ENCODE peak calls at places on chromosome 13, in eight cellular contexts. B, J, H, I, D, P, V and A are unnamed samples.

GRCh38 chr13:32300920-32301319 is 14.2 kb downstream of the ZAR1L start:
- DNase-seq in B (no peak), J (no peak), H (no peak), I (no peak), D (no peak), P (no peak), V (no peak), A (no peak)

GRCh38 chr13:46962286-46962941 is 65.6 kb upstream of the HTR2A start:
- DNase-seq in B (no peak), J (no peak), H (no peak), I (no peak), D (no peak), P (no peak), V (peak), A (peak)

GRCh38 chr13:52374389-52374788 is 31.6 kb downstream of the THSD1 start:
- DNase-seq in B (no peak), J (no peak), H (no peak), I (no peak), D (no peak), P (no peak), V (no peak), A (no peak)

GRCh38 chr13:90738881-90739280 is 608.6 kb upstream of the MIR17HG start:
- DNase-seq in B (no peak), J (no peak), H (no peak), I (no peak), D (no peak), P (no peak), V (peak), A (no peak)

GRCh38 chr13:62626771-62627170 is 1211.1 kb upstream of the PCDH20 start:
- DNase-seq in B (peak), J (no peak), H (no peak), I (no peak), D (no peak), P (no peak), V (no peak), A (peak)

GRCh38 chr13:35512271-35512920 is 35.9 kb upstream of the MAB21L1 start:
- DNase-seq in B (no peak), J (no peak), H (no peak), I (no peak), D (no peak), P (no peak), V (peak), A (no peak)

GRCh38 chr13:105984236-105984635 is 551.2 kb downstream of the EFNB2 start:
- DNase-seq in B (no peak), J (no peak), H (no peak), I (no peak), D (no peak), P (no peak), V (no peak), A (no peak)

GRCh38 chr13:22168437-22168836 is 497.6 kb downstream of the FGF9 start:
- DNase-seq in B (no peak), J (no peak), H (no peak), I (no peak), D (no peak), P (no peak), V (no peak), A (no peak)

GRCh38 chr13:52869050-52869449 is 20.6 kb upstream of the PCDH8 start:
- DNase-seq in B (no peak), J (no peak), H (no peak), I (no peak), D (no peak), P (no peak), V (no peak), A (no peak)

GRCh38 chr13:48838193-48839000 is 137.3 kb upstream of the FNDC3A start:
- DNase-seq in B (no peak), J (no peak), H (no peak), I (no peak), D (no peak), P (no peak), V (peak), A (no peak)

GRCh38 chr13:21061077-21061945 is at the start of gene LATS2:
- DNase-seq in B (peak), J (peak), H (peak), I (peak), D (peak), P (peak), V (peak), A (peak)

GRCh38 chr13:35617420-35617819 is 140.9 kb upstream of the MAB21L1 start:
- DNase-seq in B (no peak), J (no peak), H (no peak), I (no peak), D (no peak), P (no peak), V (no peak), A (no peak)

GRCh38 chr13:98689347-98689968 is 63.0 kb downstream of the SLC15A1 start:
- DNase-seq in B (no peak), J (no peak), H (no peak), I (no peak), D (no peak), P (no peak), V (no peak), A (no peak)

GRCh38 chr13:48411281-48412099 is 1.4 kb downstream of the LPAR6 start:
- DNase-seq in B (no peak), J (no peak), H (no peak), I (no peak), D (no peak), P (peak), V (peak), A (no peak)

GRCh38 chr13:45575146-45575829 is 40.3 kb downstream of the ERICH6B start:
- DNase-seq in B (no peak), J (no peak), H (no peak), I (no peak), D (no peak), P (no peak), V (no peak), A (no peak)

GRCh38 chr13:96780105-96780504 is 214.2 kb downstream of the OXGR1 start:
- DNase-seq in B (no peak), J (no peak), H (no peak), I (no peak), D (no peak), P (no peak), V (no peak), A (no peak)